ENCODE peak calls at places on chromosomes 12 and 14, in nine cellular contexts. One of them, this sample, is unnamed.

GRCh38 chr14:51824191-51824590 is 36.2 kb upstream of the GNG2 start:
- DNase-seq in PC-3: no peak
- DNase-seq in GM23248: no peak
- DNase-seq in OCI-LY7: no peak
- DNase-seq in Karpas-422: no peak
- DNase-seq in PC-9: no peak
- DNase-seq in SK-N-SH: no peak
- DNase-seq in MM.1S: no peak
- DNase-seq in GM23338: no peak
- DNase-seq in this sample: no peak

GRCh38 chr12:63163542-63163941 is 12.5 kb upstream of the AVPR1A start:
- DNase-seq in Karpas-422: no peak
- DNase-seq in OCI-LY7: no peak
- DNase-seq in MM.1S: no peak
- DNase-seq in GM23248: no peak
- DNase-seq in PC-9: no peak
- DNase-seq in PC-3: no peak
- DNase-seq in GM23338: no peak
- DNase-seq in SK-N-SH: no peak
- DNase-seq in this sample: no peak

GRCh38 chr12:52210186-52210924 is 18.5 kb upstream of the KRT80 start:
- DNase-seq in SK-N-SH: no peak
- DNase-seq in OCI-LY7: no peak
- DNase-seq in PC-3: peak; percentile 55
- DNase-seq in MM.1S: no peak
- DNase-seq in Karpas-422: no peak
- DNase-seq in GM23338: no peak
- DNase-seq in GM23248: peak; percentile 89
- DNase-seq in PC-9: no peak
- DNase-seq in this sample: no peak

GRCh38 chr12:26818636-26819035 is 14.4 kb downstream of the ITPR2 start:
- DNase-seq in OCI-LY7: no peak
- DNase-seq in GM23248: no peak
- DNase-seq in PC-9: no peak
- DNase-seq in GM23338: no peak
- DNase-seq in Karpas-422: no peak
- DNase-seq in MM.1S: no peak
- DNase-seq in PC-3: no peak
- DNase-seq in SK-N-SH: no peak
- DNase-seq in this sample: no peak

GRCh38 chr14:30058401-30058800 is 130.8 kb upstream of the PRKD1 start:
- DNase-seq in OCI-LY7: no peak
- DNase-seq in SK-N-SH: no peak
- DNase-seq in PC-9: no peak
- DNase-seq in GM23338: no peak
- DNase-seq in Karpas-422: no peak
- DNase-seq in PC-3: no peak
- DNase-seq in GM23248: peak; percentile 45
- DNase-seq in MM.1S: no peak
- DNase-seq in this sample: no peak

GRCh38 chr12:42744539-42745156 is 155.1 kb upstream of the PRICKLE1 start:
- DNase-seq in GM23338: no peak
- DNase-seq in OCI-LY7: no peak
- DNase-seq in Karpas-422: no peak
- DNase-seq in PC-9: peak; percentile 90
- DNase-seq in SK-N-SH: no peak
- DNase-seq in GM23248: peak; percentile 63
- DNase-seq in PC-3: peak; percentile 90
- DNase-seq in MM.1S: no peak
- DNase-seq in this sample: peak; percentile 71

GRCh38 chr14:80770114-80770917 is 171.2 kb downstream of the CEP128 start:
- DNase-seq in GM23248: peak; percentile 36
- DNase-seq in Karpas-422: no peak
- DNase-seq in MM.1S: no peak
- DNase-seq in PC-9: no peak
- DNase-seq in GM23338: no peak
- DNase-seq in OCI-LY7: no peak
- DNase-seq in SK-N-SH: no peak
- DNase-seq in PC-3: no peak
- DNase-seq in this sample: no peak

GRCh38 chr14:64643709-64644108 is 60.5 kb upstream of the PLEKHG3 start:
- DNase-seq in GM23248: no peak
- DNase-seq in Karpas-422: no peak
- DNase-seq in PC-3: no peak
- DNase-seq in SK-N-SH: no peak
- DNase-seq in GM23338: no peak
- DNase-seq in PC-9: no peak
- DNase-seq in MM.1S: no peak
- DNase-seq in OCI-LY7: no peak
- DNase-seq in this sample: no peak

GRCh38 chr14:58026967-58027366 is 125.0 kb downstream of the ARMH4 start:
- DNase-seq in MM.1S: no peak
- DNase-seq in GM23338: no peak
- DNase-seq in Karpas-422: no peak
- DNase-seq in PC-3: peak; percentile 36
- DNase-seq in GM23248: no peak
- DNase-seq in PC-9: no peak
- DNase-seq in SK-N-SH: no peak
- DNase-seq in OCI-LY7: no peak
- DNase-seq in this sample: no peak

GRCh38 chr14:68807148-68807600 is 14.3 kb upstream of the ZFP36L1 start:
- DNase-seq in MM.1S: no peak
- DNase-seq in SK-N-SH: peak; percentile 71
- DNase-seq in GM23248: peak; percentile 87
- DNase-seq in OCI-LY7: peak; percentile 77
- DNase-seq in PC-9: no peak
- DNase-seq in Karpas-422: peak; percentile 75
- DNase-seq in PC-3: no peak
- DNase-seq in GM23338: no peak
- DNase-seq in this sample: peak; percentile 60

GRCh38 chr12:76866146-76866545 is 12.7 kb downstream of the CSRP2 start:
- DNase-seq in OCI-LY7: peak; percentile 34
- DNase-seq in GM23338: peak; percentile 17
- DNase-seq in GM23248: peak; percentile 19
- DNase-seq in PC-3: no peak
- DNase-seq in MM.1S: no peak
- DNase-seq in PC-9: no peak
- DNase-seq in SK-N-SH: no peak
- DNase-seq in Karpas-422: no peak
- DNase-seq in this sample: no peak

GRCh38 chr12:76863005-76863670 is 15.7 kb downstream of the CSRP2 start:
- DNase-seq in Karpas-422: no peak
- DNase-seq in PC-9: no peak
- DNase-seq in SK-N-SH: no peak
- DNase-seq in MM.1S: no peak
- DNase-seq in GM23338: no peak
- DNase-seq in OCI-LY7: no peak
- DNase-seq in GM23248: peak; percentile 87
- DNase-seq in PC-3: no peak
- DNase-seq in this sample: no peak

GRCh38 chr12:76863811-76864210 is 15.0 kb downstream of the CSRP2 start:
- DNase-seq in GM23338: no peak
- DNase-seq in OCI-LY7: no peak
- DNase-seq in PC-9: no peak
- DNase-seq in Karpas-422: no peak
- DNase-seq in MM.1S: no peak
- DNase-seq in GM23248: peak; percentile 80
- DNase-seq in PC-3: no peak
- DNase-seq in SK-N-SH: no peak
- DNase-seq in this sample: no peak

GRCh38 chr12:76866726-76867125 is 12.1 kb downstream of the CSRP2 start:
- DNase-seq in Karpas-422: no peak
- DNase-seq in GM23248: peak; percentile 66
- DNase-seq in GM23338: no peak
- DNase-seq in SK-N-SH: no peak
- DNase-seq in PC-3: no peak
- DNase-seq in OCI-LY7: peak; percentile 85
- DNase-seq in MM.1S: no peak
- DNase-seq in PC-9: no peak
- DNase-seq in this sample: peak; percentile 42

DNA sequence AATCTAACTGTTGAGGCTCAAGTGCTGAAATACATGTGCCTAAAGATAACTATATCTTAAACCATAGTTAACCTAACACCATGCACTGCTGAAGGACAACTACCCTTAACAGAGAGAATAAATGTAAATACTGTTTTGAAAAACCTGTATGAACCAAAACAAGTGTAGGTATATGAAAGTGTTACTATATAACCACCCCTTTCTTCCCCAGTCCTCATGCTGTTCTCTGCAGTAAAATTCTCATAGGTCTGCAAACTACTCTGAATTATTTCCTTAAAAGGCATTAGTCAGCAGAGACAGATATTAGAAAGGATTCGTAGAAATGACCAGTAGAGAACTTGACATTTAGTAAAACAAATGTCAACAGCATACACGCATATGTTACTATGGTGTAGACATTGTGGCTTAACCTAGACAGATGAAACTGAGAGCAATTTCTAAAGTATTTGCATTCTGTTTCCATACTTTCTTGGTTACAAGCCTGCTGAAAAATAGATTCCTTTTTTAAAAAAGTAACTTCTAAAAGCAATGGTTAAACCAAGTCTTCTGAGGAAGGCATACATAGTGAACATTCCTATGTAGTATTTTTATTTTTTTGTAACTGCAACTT is 13.9 kb downstream of the CSRP2 start:
- DNase-seq in PC-3: no peak
- DNase-seq in OCI-LY7: no peak
- DNase-seq in GM23248: no peak
- DNase-seq in SK-N-SH: no peak
- DNase-seq in MM.1S: peak; percentile 51
- DNase-seq in GM23338: no peak
- DNase-seq in PC-9: no peak
- DNase-seq in Karpas-422: no peak
- DNase-seq in this sample: no peak
- H3K9me2 ChIP-seq in PC-3: no peaks in the 10 kb centered on the region
- H3K9me2 ChIP-seq in OCI-LY7: no peaks in the 10 kb centered on the region
- H3K9me2 ChIP-seq in GM23248: no peaks in the 10 kb centered on the region
- H3K9me2 ChIP-seq in SK-N-SH: no peaks in the 10 kb centered on the region
- H3K9me2 ChIP-seq in MM.1S: no peaks in the 10 kb centered on the region
- H3K9me2 ChIP-seq in GM23338: no peaks in the 10 kb centered on the region
- H3K9me2 ChIP-seq in PC-9: no peaks in the 10 kb centered on the region
- H3K9me2 ChIP-seq in Karpas-422: no peaks in the 10 kb centered on the region
- H3K9me2 ChIP-seq in this sample: no peaks in the 10 kb centered on the region

GRCh38 chr12:120599672-120600537 is 18.7 kb upstream of the POP5 start:
- DNase-seq in OCI-LY7: no peak
- DNase-seq in PC-9: no peak
- DNase-seq in Karpas-422: peak; percentile 41
- DNase-seq in SK-N-SH: no peak
- DNase-seq in GM23338: peak; percentile 58
- DNase-seq in GM23248: no peak
- DNase-seq in MM.1S: no peak
- DNase-seq in PC-3: no peak
- DNase-seq in this sample: no peak

GRCh38 chr12:120596901-120597300 is 15.7 kb upstream of the POP5 start:
- DNase-seq in SK-N-SH: no peak
- DNase-seq in GM23338: no peak
- DNase-seq in OCI-LY7: no peak
- DNase-seq in GM23248: no peak
- DNase-seq in Karpas-422: no peak
- DNase-seq in PC-3: no peak
- DNase-seq in MM.1S: no peak
- DNase-seq in PC-9: no peak
- DNase-seq in this sample: no peak

GRCh38 chr12:120597861-120598260 is 16.7 kb upstream of the POP5 start:
- DNase-seq in GM23338: no peak
- DNase-seq in SK-N-SH: no peak
- DNase-seq in MM.1S: no peak
- DNase-seq in Karpas-422: no peak
- DNase-seq in PC-9: no peak
- DNase-seq in GM23248: no peak
- DNase-seq in PC-3: no peak
- DNase-seq in OCI-LY7: no peak
- DNase-seq in this sample: no peak

GRCh38 chr12:120598674-120599463 is 17.7 kb upstream of the POP5 start:
- DNase-seq in MM.1S: peak; percentile 21
- DNase-seq in GM23248: peak; percentile 72
- DNase-seq in OCI-LY7: no peak
- DNase-seq in Karpas-422: no peak
- DNase-seq in PC-3: peak; percentile 44
- DNase-seq in GM23338: no peak
- DNase-seq in PC-9: peak; percentile 65
- DNase-seq in SK-N-SH: no peak
- DNase-seq in this sample: peak; percentile 61
- H2AFZ ChIP-seq in MM.1S: no peak overlapping the region
- H2AFZ ChIP-seq in GM23248: no peak overlapping the region
- H2AFZ ChIP-seq in OCI-LY7: no peak overlapping the region
- H2AFZ ChIP-seq in Karpas-422: no peak overlapping the region
- H2AFZ ChIP-seq in PC-3: no peak overlapping the region
- H2AFZ ChIP-seq in GM23338: peak overlapping the region; percentile 69
- H2AFZ ChIP-seq in PC-9: no peak overlapping the region
- H2AFZ ChIP-seq in SK-N-SH: no peak overlapping the region
- H2AFZ ChIP-seq in this sample: no peak overlapping the region

GRCh38 chr12:67453181-67453580 is 184.0 kb downstream of the CAND1 start:
- DNase-seq in SK-N-SH: no peak
- DNase-seq in Karpas-422: no peak
- DNase-seq in OCI-LY7: no peak
- DNase-seq in GM23248: no peak
- DNase-seq in MM.1S: no peak
- DNase-seq in PC-9: no peak
- DNase-seq in PC-3: no peak
- DNase-seq in GM23338: no peak
- DNase-seq in this sample: no peak
- H3K4me3 ChIP-seq in SK-N-SH: no peak overlapping the region
- H3K4me3 ChIP-seq in Karpas-422: no peak overlapping the region
- H3K4me3 ChIP-seq in OCI-LY7: no peak overlapping the region
- H3K4me3 ChIP-seq in GM23248: no peak overlapping the region
- H3K4me3 ChIP-seq in MM.1S: no peak overlapping the region
- H3K4me3 ChIP-seq in PC-9: no peak overlapping the region
- H3K4me3 ChIP-seq in PC-3: no peak overlapping the region
- H3K4me3 ChIP-seq in GM23338: no peak overlapping the region
- H3K4me3 ChIP-seq in this sample: no peak overlapping the region

GRCh38 chr12:113831486-113831885 is 134.6 kb downstream of the RBM19 start:
- DNase-seq in MM.1S: no peak
- DNase-seq in Karpas-422: no peak
- DNase-seq in PC-3: no peak
- DNase-seq in OCI-LY7: no peak
- DNase-seq in GM23338: no peak
- DNase-seq in GM23248: no peak
- DNase-seq in PC-9: no peak
- DNase-seq in SK-N-SH: no peak
- DNase-seq in this sample: no peak
- H3K9me2 ChIP-seq in MM.1S: no peaks in the 10 kb centered on the region
- H3K9me2 ChIP-seq in Karpas-422: no peaks in the 10 kb centered on the region
- H3K9me2 ChIP-seq in PC-3: no peaks in the 10 kb centered on the region
- H3K9me2 ChIP-seq in OCI-LY7: no peaks in the 10 kb centered on the region
- H3K9me2 ChIP-seq in GM23338: no peaks in the 10 kb centered on the region
- H3K9me2 ChIP-seq in GM23248: no peaks in the 10 kb centered on the region
- H3K9me2 ChIP-seq in PC-9: no peaks in the 10 kb centered on the region
- H3K9me2 ChIP-seq in SK-N-SH: no peaks in the 10 kb centered on the region
- H3K9me2 ChIP-seq in this sample: no peaks in the 10 kb centered on the region

GRCh38 chr12:124686885-124687694 is 119.7 kb upstream of the NCOR2 start:
- DNase-seq in GM23248: no peak
- DNase-seq in Karpas-422: no peak
- DNase-seq in GM23338: no peak
- DNase-seq in MM.1S: no peak
- DNase-seq in PC-9: no peak
- DNase-seq in SK-N-SH: no peak
- DNase-seq in PC-3: no peak
- DNase-seq in OCI-LY7: no peak
- DNase-seq in this sample: no peak
- H2AFZ ChIP-seq in GM23248: no peak overlapping the region
- H2AFZ ChIP-seq in Karpas-422: no peak overlapping the region
- H2AFZ ChIP-seq in GM23338: peak overlapping the region; percentile 56
- H2AFZ ChIP-seq in MM.1S: no peak overlapping the region
- H2AFZ ChIP-seq in PC-9: no peak overlapping the region
- H2AFZ ChIP-seq in SK-N-SH: no peak overlapping the region
- H2AFZ ChIP-seq in PC-3: no peak overlapping the region
- H2AFZ ChIP-seq in OCI-LY7: no peak overlapping the region
- H2AFZ ChIP-seq in this sample: no peak overlapping the region